ENCODE peak calls at places on chromosomes 4 and X, in nine cellular contexts. Z is hepatocyte, Y is keratinocyte, C is HCT116, D is K562, G is IMR-90, B is H1, J is OCI-LY7, U is A549. N is an unnamed sample.

GRCh38 chr4:8117278-8117682 is 41.3 kb downstream of the ABLIM2 start:
- DNase-seq in Z (peak; percentile 33), Y (peak; percentile 28), C (peak; percentile 74), D (peak; percentile 93), G (peak; percentile 3), B (peak; percentile 81), J (peak; percentile 88), U (peak; percentile 67), N (peak; percentile 77)

GRCh38 chrX:151765026-151765425 is 30.5 kb downstream of the CNGA2 start:
- DNase-seq in Z (no peak), Y (no peak), C (no peak), D (no peak), G (no peak), B (no peak), J (no peak), U (no peak), N (no peak)

GRCh38 chrX:68750316-68750715 is 78.5 kb upstream of the EFNB1 start:
- DNase-seq in Z (no peak), Y (no peak), C (no peak), D (no peak), G (no peak), B (no peak), J (no peak), U (no peak), N (no peak)

GRCh38 chrX:154307207-154307606 is 11.6 kb downstream of the TKTL1 start:
- DNase-seq in Z (no peak), Y (no peak), C (no peak), D (no peak), G (no peak), B (no peak), J (no peak), U (no peak), N (no peak)

GRCh38 chr4:78542373-78542772 is 9.2 kb upstream of the ANXA3 start:
- DNase-seq in Z (no peak), Y (no peak), C (no peak), D (no peak), G (peak; percentile 65), B (no peak), J (no peak), U (peak; percentile 65), N (no peak)

GRCh38 chr4:167119392-167119791 is 114.9 kb downstream of the SPOCK3 start:
- DNase-seq in Z (no peak), Y (no peak), C (no peak), D (no peak), G (no peak), B (no peak), J (no peak), U (no peak), N (no peak)

GRCh38 chr4:40301592-40301991 is 33.5 kb upstream of the CHRNA9 start:
- DNase-seq in Z (no peak), Y (no peak), C (no peak), D (no peak), G (no peak), B (no peak), J (peak; percentile 98), U (no peak), N (no peak)

GRCh38 chrX:103624111-103624510 is 4.7 kb upstream of the TCEAL1 start:
- DNase-seq in Z (no peak), Y (no peak), C (no peak), D (no peak), G (no peak), B (no peak), J (no peak), U (no peak), N (no peak)

GRCh38 chrX:9940397-9940796 is 26.8 kb upstream of the CLDN34 start:
- DNase-seq in Z (no peak), Y (no peak), C (no peak), D (no peak), G (peak; percentile 82), B (no peak), J (no peak), U (peak; percentile 6), N (no peak)

GRCh38 chr4:3136454-3136853 is 62.0 kb downstream of the HTT start:
- DNase-seq in Z (no peak), Y (no peak), C (no peak), D (no peak), G (peak; percentile 21), B (no peak), J (peak; percentile 7), U (no peak), N (no peak)

GRCh38 chr4:169975837-169976796 is 50.1 kb downstream of the MFAP3L start:
- DNase-seq in Z (peak; percentile 80), Y (no peak), C (no peak), D (no peak), G (no peak), B (no peak), J (no peak), U (peak; percentile 12), N (no peak)

GRCh38 chr4:6761540-6762243 is 20.8 kb upstream of the KIAA0232 start:
- DNase-seq in Z (no peak), Y (no peak), C (no peak), D (no peak), G (no peak), B (no peak), J (no peak), U (no peak), N (no peak)

GRCh38 chrX:19721726-19722370 is 165.6 kb downstream of the SH3KBP1 start:
- DNase-seq in Z (no peak), Y (no peak), C (no peak), D (no peak), G (no peak), B (no peak), J (no peak), U (no peak), N (no peak)

GRCh38 chr4:42519803-42520417 is 122.6 kb downstream of the SHISA3 start:
- DNase-seq in Z (peak; percentile 76), Y (no peak), C (peak; percentile 28), D (peak; percentile 38), G (peak; percentile 48), B (peak; percentile 65), J (peak; percentile 68), U (peak; percentile 34), N (peak; percentile 73)

GRCh38 chr4:581753-582361 is 5.8 kb upstream of the TMEM271 start:
- DNase-seq in Z (no peak), Y (no peak), C (no peak), D (no peak), G (no peak), B (no peak), J (no peak), U (no peak), N (no peak)

GRCh38 chrX:41605144-41605543 is 83.6 kb upstream of the GPR34 start:
- DNase-seq in Z (no peak), Y (no peak), C (no peak), D (no peak), G (no peak), B (no peak), J (no peak), U (no peak), N (no peak)

GRCh38 chr4:63618883-63619573 is 790.2 kb downstream of the TECRL start:
- DNase-seq in Z (no peak), Y (no peak), C (no peak), D (no peak), G (no peak), B (no peak), J (no peak), U (no peak), N (no peak)

GRCh38 chrX:45145492-45146215 is 55.0 kb downstream of the DIPK2B start:
- DNase-seq in Z (no peak), Y (no peak), C (no peak), D (no peak), G (no peak), B (no peak), J (no peak), U (no peak), N (no peak)

DNA sequence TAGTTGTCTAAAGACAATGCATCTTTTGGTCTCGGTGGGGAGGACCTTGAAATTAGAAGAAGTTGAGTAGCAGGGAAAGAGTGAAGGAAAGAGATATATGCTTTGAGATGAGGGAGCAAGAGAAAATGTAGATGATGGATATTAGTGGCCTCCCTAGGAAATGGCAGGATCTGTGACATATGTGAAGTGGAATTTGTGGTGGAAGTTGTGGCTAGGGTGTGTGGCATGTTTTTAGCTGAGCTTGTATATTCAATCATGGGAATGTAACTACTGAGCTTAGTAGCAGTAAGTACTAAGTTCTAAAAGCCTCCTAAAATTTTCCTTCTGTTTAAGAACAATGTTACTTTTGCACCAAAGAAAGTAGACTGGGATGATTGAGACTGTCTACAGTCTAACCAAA is 382.9 kb upstream of the CTSO start:
- DNase-seq in Z (no peak), Y (no peak), C (no peak), D (no peak), G (no peak), B (no peak), J (no peak), U (no peak), N (no peak)
- H3K4me2 ChIP-seq in Z (no peak overlapping the region), Y (no peak overlapping the region), C (no peak overlapping the region), D (no peak overlapping the region), G (no peak overlapping the region), B (no peak overlapping the region), J (no peak overlapping the region), U (no peak overlapping the region), N (no peak overlapping the region)

DNA sequence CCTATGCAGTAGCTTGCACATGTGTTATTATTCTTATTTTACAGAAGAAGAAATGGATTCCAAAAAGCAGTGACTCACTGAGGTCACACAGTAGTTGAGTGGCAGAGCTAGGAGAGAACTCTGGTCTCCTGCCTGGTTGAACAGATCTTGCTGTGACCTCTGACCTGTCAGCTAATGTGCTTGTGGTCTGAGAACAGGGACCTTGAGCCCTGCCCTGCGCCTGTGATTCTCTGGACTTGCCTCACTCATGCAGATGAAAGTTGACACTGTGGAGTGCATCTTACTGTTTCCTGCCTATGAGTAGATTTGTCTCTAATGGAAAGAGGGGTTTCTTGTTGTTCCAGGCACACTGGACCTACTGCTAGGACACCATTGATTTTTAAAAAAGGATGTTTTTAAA is 32.3 kb downstream of the ETNPPL start:
- DNase-seq in Z (peak; percentile 20), Y (no peak), C (no peak), D (no peak), G (no peak), B (no peak), J (no peak), U (no peak), N (no peak)
- H3K4me2 ChIP-seq in Z (no peak overlapping the region), Y (no peak overlapping the region), C (no peak overlapping the region), D (no peak overlapping the region), G (no peak overlapping the region), B (no peak overlapping the region), J (no peak overlapping the region), U (no peak overlapping the region), N (no peak overlapping the region)

GRCh38 chr4:152462715-152463114 is 73.2 kb downstream of the FBXW7 start:
- DNase-seq in Z (no peak), Y (no peak), C (no peak), D (no peak), G (peak; percentile 17), B (no peak), J (no peak), U (no peak), N (no peak)
- H3K4me2 ChIP-seq in Z (no peak overlapping the region), Y (no peak overlapping the region), C (no peak overlapping the region), D (no peak overlapping the region), G (no peak overlapping the region), B (no peak overlapping the region), J (peak overlapping the region; percentile 50), U (no peak overlapping the region), N (no peak overlapping the region)

GRCh38 chr4:122243785-122244184 is 91.7 kb downstream of the BLTP1 start:
- DNase-seq in Z (no peak), Y (no peak), C (no peak), D (no peak), G (no peak), B (no peak), J (no peak), U (no peak), N (no peak)

GRCh38 chr4:122249357-122249756 is 97.2 kb downstream of the BLTP1 start:
- DNase-seq in Z (no peak), Y (no peak), C (no peak), D (no peak), G (no peak), B (no peak), J (no peak), U (no peak), N (no peak)

GRCh38 chr4:122246551-122246950 is 94.4 kb downstream of the BLTP1 start:
- DNase-seq in Z (no peak), Y (no peak), C (no peak), D (no peak), G (peak; percentile 1), B (no peak), J (no peak), U (no peak), N (no peak)
- H3K4me2 ChIP-seq in Z (no peak overlapping the region), Y (no peak overlapping the region), C (no peak overlapping the region), D (no peak overlapping the region), G (no peak overlapping the region), B (no peak overlapping the region), J (no peak overlapping the region), U (no peak overlapping the region), N (no peak overlapping the region)